ENCODE peak calls at places on chromosomes 5 and 9, in five cellular contexts. One of them, this sample, is unnamed.

GRCh38 chr5:1038417-1039209 is 30.0 kb downstream of the NKD2 start:
- DNase-seq in mesenchymal stem cell: no peak
- DNase-seq in H1: no peak
- DNase-seq in neuronal stem cell: no peak
- DNase-seq in IMR-90: no peak
- DNase-seq in this sample: no peak

GRCh38 chr5:78364005-78364404 is 3.6 kb downstream of the SCAMP1 start:
- DNase-seq in H1: no peak
- DNase-seq in mesenchymal stem cell: no peak
- DNase-seq in IMR-90: no peak
- DNase-seq in neuronal stem cell: no peak
- DNase-seq in this sample: no peak

GRCh38 chr9:135046156-135047025 is 41.1 kb upstream of the OLFM1 start:
- DNase-seq in H1: no peak
- DNase-seq in mesenchymal stem cell: no peak
- DNase-seq in neuronal stem cell: no peak
- DNase-seq in IMR-90: no peak
- DNase-seq in this sample: no peak

GRCh38 chr9:93465853-93466252 is 12.5 kb upstream of the FAM120AOS start:
- DNase-seq in neuronal stem cell: no peak
- DNase-seq in H1: no peak
- DNase-seq in IMR-90: no peak
- DNase-seq in mesenchymal stem cell: no peak
- DNase-seq in this sample: no peak

GRCh38 chr5:92909545-92909962 is 671.5 kb downstream of the NR2F1-AS1 start:
- DNase-seq in mesenchymal stem cell: peak
- DNase-seq in IMR-90: peak
- DNase-seq in H1: peak
- DNase-seq in neuronal stem cell: peak
- DNase-seq in this sample: peak

GRCh38 chr9:128056086-128056485 is 11.0 kb downstream of the NAIF1 start:
- DNase-seq in IMR-90: no peak
- DNase-seq in neuronal stem cell: no peak
- DNase-seq in mesenchymal stem cell: no peak
- DNase-seq in H1: no peak
- DNase-seq in this sample: no peak

GRCh38 chr9:134989206-134990065 is 71.7 kb upstream of the FCN1 start:
- DNase-seq in H1: no peak
- DNase-seq in neuronal stem cell: no peak
- DNase-seq in IMR-90: no peak
- DNase-seq in mesenchymal stem cell: no peak
- DNase-seq in this sample: no peak

GRCh38 chr9:36960575-36960955 is 73.5 kb downstream of the PAX5 start:
- DNase-seq in H1: peak
- DNase-seq in mesenchymal stem cell: no peak
- DNase-seq in IMR-90: no peak
- DNase-seq in neuronal stem cell: no peak
- DNase-seq in this sample: no peak

GRCh38 chr9:21028476-21028875 is 3.0 kb downstream of the HACD4 start:
- DNase-seq in IMR-90: peak
- DNase-seq in mesenchymal stem cell: peak
- DNase-seq in H1: no peak
- DNase-seq in neuronal stem cell: no peak
- DNase-seq in this sample: no peak

GRCh38 chr5:176714067-176714466 is 66.8 kb downstream of the TSPAN17 start:
- DNase-seq in neuronal stem cell: no peak
- DNase-seq in H1: no peak
- DNase-seq in IMR-90: no peak
- DNase-seq in mesenchymal stem cell: no peak
- DNase-seq in this sample: no peak

GRCh38 chr5:150163547-150164059 is 3.0 kb upstream of the CDX1 start:
- DNase-seq in H1: no peak
- DNase-seq in neuronal stem cell: no peak
- DNase-seq in mesenchymal stem cell: no peak
- DNase-seq in IMR-90: no peak
- DNase-seq in this sample: no peak

GRCh38 chr5:115336201-115336720 is 39.8 kb upstream of the CCDC112 start:
- DNase-seq in H1: no peak
- DNase-seq in IMR-90: peak
- DNase-seq in mesenchymal stem cell: no peak
- DNase-seq in neuronal stem cell: no peak
- DNase-seq in this sample: peak

GRCh38 chr5:178988436-178989220 is 6.5 kb downstream of the GRM6 start:
- DNase-seq in mesenchymal stem cell: no peak
- DNase-seq in H1: no peak
- DNase-seq in IMR-90: no peak
- DNase-seq in neuronal stem cell: no peak
- DNase-seq in this sample: no peak

GRCh38 chr9:20604561-20604960 is 17.7 kb downstream of the MLLT3 start:
- DNase-seq in mesenchymal stem cell: peak
- DNase-seq in IMR-90: peak
- DNase-seq in neuronal stem cell: no peak
- DNase-seq in H1: no peak
- DNase-seq in this sample: no peak

GRCh38 chr9:116282598-116282997 is 129.0 kb downstream of the PAPPA start:
- DNase-seq in mesenchymal stem cell: no peak
- DNase-seq in H1: no peak
- DNase-seq in neuronal stem cell: peak
- DNase-seq in IMR-90: no peak
- DNase-seq in this sample: no peak

GRCh38 chr5:31217441-31217840 is 24.0 kb downstream of the CDH6 start:
- DNase-seq in IMR-90: no peak
- DNase-seq in mesenchymal stem cell: no peak
- DNase-seq in H1: no peak
- DNase-seq in neuronal stem cell: no peak
- DNase-seq in this sample: no peak

GRCh38 chr5:42423285-42424152 is at the start of gene GHR:
- DNase-seq in mesenchymal stem cell: peak
- DNase-seq in neuronal stem cell: peak
- DNase-seq in H1: peak
- DNase-seq in IMR-90: peak
- DNase-seq in this sample: peak

GRCh38 chr5:91074615-91075014 is 308.5 kb downstream of the ARRDC3 start:
- DNase-seq in mesenchymal stem cell: peak
- DNase-seq in neuronal stem cell: no peak
- DNase-seq in H1: no peak
- DNase-seq in IMR-90: peak
- DNase-seq in this sample: peak

GRCh38 chr5:150253416-150254208 is 36.0 kb downstream of the CAMK2A start:
- DNase-seq in mesenchymal stem cell: no peak
- DNase-seq in neuronal stem cell: no peak
- DNase-seq in IMR-90: no peak
- DNase-seq in H1: no peak
- DNase-seq in this sample: no peak

GRCh38 chr5:167255931-167256330 is 1035.5 kb upstream of the WWC1 start:
- DNase-seq in H1: no peak
- DNase-seq in IMR-90: no peak
- DNase-seq in mesenchymal stem cell: no peak
- DNase-seq in neuronal stem cell: no peak
- DNase-seq in this sample: no peak

GRCh38 chr9:131666779-131667178 is 73.1 kb downstream of the RAPGEF1 start:
- DNase-seq in neuronal stem cell: no peak
- DNase-seq in mesenchymal stem cell: no peak
- DNase-seq in H1: no peak
- DNase-seq in IMR-90: no peak
- DNase-seq in this sample: no peak

GRCh38 chr5:146296245-146296644 is 42.4 kb upstream of the POU4F3 start:
- DNase-seq in IMR-90: no peak
- DNase-seq in neuronal stem cell: no peak
- DNase-seq in mesenchymal stem cell: no peak
- DNase-seq in H1: no peak
- DNase-seq in this sample: no peak

GRCh38 chr5:159874308-159874707 is 42.0 kb upstream of the ADRA1B start:
- DNase-seq in neuronal stem cell: no peak
- DNase-seq in mesenchymal stem cell: peak
- DNase-seq in H1: no peak
- DNase-seq in IMR-90: peak
- DNase-seq in this sample: no peak

GRCh38 chr5:73311291-73312110 is 137.1 kb downstream of the FOXD1 start:
- DNase-seq in H1: peak
- DNase-seq in mesenchymal stem cell: peak
- DNase-seq in neuronal stem cell: peak
- DNase-seq in IMR-90: peak
- DNase-seq in this sample: no peak

GRCh38 chr5:133611357-133612020 is 852 bp downstream of the FSTL4 start:
- DNase-seq in mesenchymal stem cell: no peak
- DNase-seq in H1: peak
- DNase-seq in IMR-90: no peak
- DNase-seq in neuronal stem cell: peak
- DNase-seq in this sample: no peak

GRCh38 chr5:126513302-126513701 is 81.7 kb downstream of the ALDH7A1 start:
- DNase-seq in neuronal stem cell: no peak
- DNase-seq in mesenchymal stem cell: no peak
- DNase-seq in IMR-90: no peak
- DNase-seq in H1: no peak
- DNase-seq in this sample: no peak

GRCh38 chr9:125436613-125437443 is 175.2 kb downstream of the GAPVD1 start:
- DNase-seq in mesenchymal stem cell: no peak
- DNase-seq in neuronal stem cell: no peak
- DNase-seq in IMR-90: no peak
- DNase-seq in H1: no peak
- DNase-seq in this sample: no peak
- H2BK5ac ChIP-seq in mesenchymal stem cell: no peak
- H2BK5ac ChIP-seq in neuronal stem cell: no peak
- H2BK5ac ChIP-seq in IMR-90: no peak
- H2BK5ac ChIP-seq in H1: no peak
- H2BK5ac ChIP-seq in this sample: no peak

DNA sequence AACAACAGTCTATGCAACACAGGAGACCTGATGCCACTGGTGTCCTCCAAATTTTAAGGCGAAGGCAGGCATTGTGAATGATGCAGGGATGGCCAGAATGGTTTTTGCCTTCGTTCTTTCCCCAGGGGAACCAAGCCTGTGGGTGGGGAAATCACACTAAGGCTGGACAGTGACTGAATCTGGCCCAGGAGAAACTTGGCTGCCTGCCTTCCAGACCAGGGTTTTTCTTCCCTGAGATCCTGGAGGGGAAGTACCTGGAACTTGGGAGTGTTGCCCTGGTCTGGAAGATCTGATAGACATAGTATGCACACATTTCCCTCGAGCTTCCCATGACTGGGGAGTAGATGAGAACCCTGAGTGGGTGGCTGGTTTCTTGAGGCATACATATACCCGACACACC is 699 bp upstream of the IL11RA start:
- DNase-seq in neuronal stem cell: no peak
- DNase-seq in IMR-90: peak
- DNase-seq in H1: no peak
- DNase-seq in mesenchymal stem cell: peak
- DNase-seq in this sample: no peak
- H3K4me3 ChIP-seq in neuronal stem cell: peak
- H3K4me3 ChIP-seq in IMR-90: peak
- H3K4me3 ChIP-seq in H1: peak
- H3K4me3 ChIP-seq in mesenchymal stem cell: peak
- H3K4me3 ChIP-seq in this sample: no peak

DNA sequence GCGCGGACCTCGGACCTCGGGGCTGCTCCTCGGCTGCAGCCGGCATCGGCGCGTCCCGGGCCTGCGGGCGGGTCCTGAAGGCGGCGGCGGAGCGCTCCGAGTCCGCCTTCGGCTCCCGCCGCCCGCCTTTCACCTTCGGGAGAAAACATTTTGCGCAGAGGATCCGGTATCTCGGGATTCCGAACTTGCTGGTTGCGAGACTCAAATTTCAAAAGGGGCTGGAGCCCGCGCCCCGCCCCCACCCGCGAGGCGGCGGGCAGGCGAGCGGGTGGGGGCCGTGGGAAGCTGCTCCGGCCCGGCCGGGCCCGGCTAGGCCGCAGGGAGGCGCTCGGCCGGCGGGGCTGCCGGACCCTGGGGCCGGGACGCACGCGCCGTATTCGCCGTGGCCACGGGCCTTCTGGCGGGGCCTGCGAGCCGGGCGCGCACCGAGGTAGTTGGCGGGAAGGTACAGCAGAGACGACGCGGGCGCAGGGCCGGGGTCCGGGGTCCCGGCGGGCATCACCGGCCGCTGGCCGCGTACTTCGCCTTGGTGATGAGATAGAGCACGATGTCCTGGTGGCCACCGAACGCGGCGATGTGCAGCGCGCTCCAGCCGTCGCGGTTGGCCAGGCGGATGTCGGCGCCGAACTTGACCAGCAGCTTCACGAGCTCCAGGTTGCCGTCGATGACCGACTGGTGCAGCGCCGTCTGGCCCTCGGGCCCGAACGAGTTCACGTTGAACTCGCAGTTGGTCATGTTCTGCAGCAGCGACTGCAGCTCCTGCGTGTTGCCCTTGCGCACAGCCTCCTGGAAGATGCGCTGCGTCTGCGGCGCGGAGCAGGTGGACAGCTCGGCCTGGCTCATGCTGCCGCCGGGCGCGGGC is 754 bp downstream of the NRARP start:
- DNase-seq in IMR-90: peak
- DNase-seq in mesenchymal stem cell: peak
- DNase-seq in neuronal stem cell: peak
- DNase-seq in H1: peak
- DNase-seq in this sample: peak
- H3K14ac ChIP-seq in IMR-90: no peak
- H3K14ac ChIP-seq in mesenchymal stem cell: no peak
- H3K14ac ChIP-seq in neuronal stem cell: peak
- H3K14ac ChIP-seq in H1: no peak
- H3K14ac ChIP-seq in this sample: peak

GRCh38 chr9:8764041-8764440 is 964.5 kb upstream of the DMAC1 start:
- DNase-seq in H1: no peak
- DNase-seq in IMR-90: peak
- DNase-seq in mesenchymal stem cell: no peak
- DNase-seq in neuronal stem cell: no peak
- DNase-seq in this sample: peak

GRCh38 chr9:8762676-8763075 is 963.1 kb upstream of the DMAC1 start:
- DNase-seq in H1: no peak
- DNase-seq in mesenchymal stem cell: no peak
- DNase-seq in IMR-90: no peak
- DNase-seq in neuronal stem cell: no peak
- DNase-seq in this sample: no peak

GRCh38 chr9:8766096-8766495 is 966.5 kb upstream of the DMAC1 start:
- DNase-seq in neuronal stem cell: no peak
- DNase-seq in IMR-90: no peak
- DNase-seq in H1: no peak
- DNase-seq in mesenchymal stem cell: no peak
- DNase-seq in this sample: no peak

DNA sequence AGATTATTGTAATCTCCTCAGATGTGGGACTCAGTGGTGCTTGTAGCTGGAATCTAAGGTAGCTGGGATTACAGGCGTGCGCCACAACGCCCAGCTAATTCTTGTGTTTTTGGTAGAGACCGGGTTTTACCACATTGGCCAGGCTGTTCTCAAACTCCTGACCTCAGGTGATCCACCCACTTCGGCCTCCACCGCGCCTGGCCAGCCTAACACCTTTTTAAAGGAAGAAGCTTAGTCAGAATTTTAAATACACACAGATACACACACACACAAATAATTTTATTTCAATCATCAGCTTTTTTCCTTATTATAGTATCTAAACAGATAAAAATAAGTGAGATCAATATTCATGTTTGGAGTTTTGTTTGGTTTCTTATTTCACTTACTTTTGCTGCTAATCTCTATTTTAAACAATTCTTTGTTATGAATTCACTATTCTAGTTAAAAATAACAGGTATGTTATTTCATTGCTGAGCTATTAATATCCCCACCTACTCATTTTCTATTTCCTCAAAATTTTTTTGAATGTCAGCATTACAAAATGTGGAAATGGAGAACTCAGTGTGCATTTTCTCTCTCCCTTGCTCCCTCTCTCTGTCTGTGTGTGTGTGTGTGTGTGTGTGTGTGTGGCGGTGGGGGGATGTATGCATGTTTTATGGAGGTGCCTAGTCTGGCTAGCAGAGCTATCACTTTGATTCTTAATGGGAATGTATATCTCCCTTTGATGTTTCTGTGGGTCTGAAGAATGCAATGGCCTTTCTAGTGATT is 960.6 kb upstream of the DMAC1 start:
- DNase-seq in H1: no peak
- DNase-seq in mesenchymal stem cell: no peak
- DNase-seq in IMR-90: no peak
- DNase-seq in neuronal stem cell: no peak
- DNase-seq in this sample: no peak
- H2BK5ac ChIP-seq in H1: no peak
- H2BK5ac ChIP-seq in mesenchymal stem cell: no peak
- H2BK5ac ChIP-seq in IMR-90: no peak
- H2BK5ac ChIP-seq in neuronal stem cell: no peak
- H2BK5ac ChIP-seq in this sample: no peak

This sample was measured in trophoblast cell.